ENCODE peak calls at places on chromosomes 2 and 18, in eight cellular contexts. E is upper lobe of left lung, P is tibial artery, Z is GM23248, A is body of pancreas, T is hepatocyte, S is K562, I is stomach. O is an unnamed sample.

GRCh38 chr18:31646332-31646822 is 38.0 kb downstream of the B4GALT6 start:
- DNase-seq in E (no peak), P (no peak), Z (no peak), A (no peak), T (no peak), S (no peak), I (no peak), O (no peak)

GRCh38 chr18:25349131-25349925 is 2.6 kb downstream of the ZNF521 start:
- DNase-seq in E (no peak), P (peak; percentile 45), Z (peak; percentile 72), A (no peak), T (peak; percentile 31), S (no peak), I (no peak), O (no peak)

GRCh38 chr2:176934869-176935415 is 277.7 kb upstream of the HNRNPA3 start:
- DNase-seq in E (no peak), P (no peak), Z (peak; percentile 9), A (no peak), T (peak; percentile 16), S (no peak), I (no peak), O (no peak)

GRCh38 chr2:141001750-141002149 is 1129.1 kb downstream of the LRP1B start:
- DNase-seq in E (no peak), P (no peak), Z (no peak), A (no peak), T (no peak), S (no peak), I (no peak), O (no peak)

GRCh38 chr2:46439582-46439981 is 39.8 kb upstream of the TMEM247 start:
- DNase-seq in E (no peak), P (no peak), Z (no peak), A (no peak), T (no peak), S (peak; percentile 50), I (no peak), O (no peak)

GRCh38 chr2:240988571-240989271 is 9.7 kb upstream of the SNED1 start:
- DNase-seq in E (peak; percentile 20), P (peak; percentile 17), Z (no peak), A (peak; percentile 6), T (no peak), S (no peak), I (peak; percentile 23), O (peak; percentile 45)

GRCh38 chr2:145906356-145906755 is 1386.4 kb upstream of the ZEB2 start:
- DNase-seq in E (no peak), P (no peak), Z (no peak), A (no peak), T (peak; percentile 8), S (no peak), I (no peak), O (peak; percentile 43)

GRCh38 chr18:41922171-41922570 is 32.9 kb upstream of the PIK3C3 start:
- DNase-seq in E (no peak), P (no peak), Z (no peak), A (no peak), T (no peak), S (no peak), I (no peak), O (no peak)

GRCh38 chr2:215681799-215682594 is 246.1 kb upstream of the FN1 start:
- DNase-seq in E (peak; percentile 25), P (no peak), Z (no peak), A (no peak), T (no peak), S (no peak), I (no peak), O (no peak)

GRCh38 chr18:59718108-59719057 is 21.2 kb upstream of the CCBE1 start:
- DNase-seq in E (no peak), P (no peak), Z (peak; percentile 89), A (no peak), T (no peak), S (no peak), I (no peak), O (peak; percentile 74)

GRCh38 chr18:12093520-12094257 is at the start of gene ANKRD62:
- DNase-seq in E (no peak), P (no peak), Z (no peak), A (no peak), T (no peak), S (peak; percentile 16), I (no peak), O (no peak)

GRCh38 chr2:45567974-45568789 is 42.9 kb downstream of the SRBD1 start:
- DNase-seq in E (no peak), P (no peak), Z (no peak), A (no peak), T (peak; percentile 16), S (peak; percentile 11), I (no peak), O (no peak)

GRCh38 chr2:109510136-109511028 is 103.4 kb downstream of the SEPTIN10 start:
- DNase-seq in E (peak; percentile 78), P (peak; percentile 87), Z (peak; percentile 76), A (peak; percentile 78), T (peak; percentile 84), S (peak; percentile 70), I (peak; percentile 84), O (no peak)

DNA sequence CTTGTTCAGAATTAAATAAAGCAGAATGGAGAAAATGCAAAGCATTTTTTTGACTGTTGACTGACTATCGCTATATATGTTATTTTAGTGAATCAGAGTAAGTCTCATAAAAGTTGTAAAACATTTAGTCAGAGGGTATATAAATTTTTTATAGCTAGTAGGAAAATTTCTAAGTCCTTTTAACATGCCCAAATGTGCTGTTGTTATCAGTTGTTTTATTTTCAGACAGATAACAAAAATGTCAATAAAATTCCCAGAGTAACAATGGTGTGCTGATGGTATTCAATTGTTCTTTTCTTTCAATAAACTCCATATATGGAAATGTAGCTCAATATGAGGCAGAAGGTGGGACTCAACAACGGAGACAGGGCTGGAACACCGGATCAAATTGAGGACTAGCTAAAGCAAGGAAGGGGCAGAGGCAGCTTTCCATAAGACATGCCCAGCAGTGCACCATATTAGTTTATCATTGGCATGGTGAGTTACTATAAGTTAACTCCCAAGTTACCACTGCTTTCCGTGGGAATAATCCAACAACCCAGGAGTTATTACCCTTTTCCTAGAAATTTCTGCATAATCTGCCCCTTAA is 26.6 kb downstream of the GULP1 start:
- DNase-seq in E (no peak), P (no peak), Z (no peak), A (no peak), T (no peak), S (no peak), I (no peak), O (no peak)
- H3K27ac ChIP-seq in E (no peak overlapping the region), P (no peak overlapping the region), Z (no peak overlapping the region), A (no peak overlapping the region), T (no peak overlapping the region), S (no peak overlapping the region), I (no peak overlapping the region), O (no peak overlapping the region)

DNA sequence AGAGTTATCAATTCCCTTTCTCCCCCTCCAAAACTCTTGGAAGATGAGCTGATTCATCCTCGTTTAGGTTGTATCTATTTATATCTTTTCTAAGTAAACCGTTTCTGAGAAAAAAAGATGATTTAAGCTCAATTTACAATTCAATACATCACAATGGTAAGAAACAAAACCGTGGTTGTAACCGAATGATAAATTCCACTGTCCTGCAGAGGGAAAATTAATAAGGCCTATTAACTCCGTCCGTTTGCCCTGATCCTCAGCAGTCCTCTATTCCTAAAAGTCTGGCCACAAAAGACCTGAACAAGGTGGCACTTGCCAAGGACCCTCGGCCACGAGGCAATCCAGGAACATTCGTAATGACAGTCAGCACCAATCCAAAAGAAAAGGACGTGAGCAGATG is 286.2 kb downstream of the TCF4 start:
- DNase-seq in E (no peak), P (no peak), Z (no peak), A (no peak), T (no peak), S (peak; percentile 14), I (no peak), O (no peak)
- H3K4me1 ChIP-seq in E (peaks cover 3% of the 10 kb centered on the region), P (no peaks in the 10 kb centered on the region), Z (peaks cover 46% of the 10 kb centered on the region), A (no peaks in the 10 kb centered on the region), T (peaks cover 3% of the 10 kb centered on the region), S (peaks cover 18% of the 10 kb centered on the region), I (no peaks in the 10 kb centered on the region), O (no peaks in the 10 kb centered on the region)

GRCh38 chr2:234916674-234917073 is 35.1 kb upstream of the SH3BP4 start:
- DNase-seq in E (no peak), P (no peak), Z (no peak), A (no peak), T (no peak), S (no peak), I (no peak), O (no peak)

GRCh38 chr2:234917245-234917975 is 34.4 kb upstream of the SH3BP4 start:
- DNase-seq in E (no peak), P (no peak), Z (peak; percentile 38), A (no peak), T (peak; percentile 18), S (no peak), I (no peak), O (no peak)

GRCh38 chr2:234912437-234912836 is 39.4 kb upstream of the SH3BP4 start:
- DNase-seq in E (no peak), P (no peak), Z (no peak), A (no peak), T (no peak), S (no peak), I (no peak), O (no peak)

GRCh38 chr2:234913208-234913626 is 38.6 kb upstream of the SH3BP4 start:
- DNase-seq in E (no peak), P (no peak), Z (no peak), A (no peak), T (peak; percentile 22), S (no peak), I (no peak), O (no peak)

DNA sequence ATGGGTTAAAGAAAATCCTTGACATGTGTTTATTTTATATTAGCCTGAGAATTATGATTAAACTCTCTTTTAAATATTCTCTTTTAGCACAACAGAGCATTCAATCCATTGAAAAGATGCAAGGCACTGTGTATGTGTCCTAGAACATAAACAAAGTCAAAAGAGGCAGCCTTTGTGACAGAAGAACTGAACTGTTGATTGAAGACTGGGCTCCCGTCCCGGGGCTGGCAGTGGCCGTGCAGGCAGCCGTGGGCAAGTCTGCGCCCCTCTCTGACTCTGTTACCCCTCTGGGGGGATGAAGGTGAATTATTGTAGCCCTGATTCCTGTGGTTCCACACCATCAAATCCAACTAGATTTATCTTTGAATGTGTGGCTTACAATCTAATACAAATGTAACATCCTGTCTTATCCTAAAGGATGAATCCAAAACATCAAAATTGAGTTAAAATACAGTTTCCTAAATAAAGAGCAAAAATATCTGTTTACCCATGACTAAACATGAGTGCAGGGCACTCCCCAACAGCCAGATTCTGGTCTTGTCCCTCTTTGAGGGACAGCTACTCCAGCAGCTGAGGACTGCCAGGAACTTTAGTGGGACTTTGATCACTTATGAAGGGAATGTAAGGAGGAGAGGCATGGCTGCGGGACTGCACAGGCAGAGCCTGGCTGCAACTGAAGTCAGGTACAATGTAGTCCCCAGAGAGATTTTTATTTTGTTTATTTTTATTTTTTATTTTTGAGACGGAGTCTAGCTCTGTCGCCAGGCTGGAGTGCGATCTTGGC is 37.3 kb upstream of the SH3BP4 start:
- DNase-seq in E (no peak), P (no peak), Z (no peak), A (no peak), T (no peak), S (no peak), I (no peak), O (no peak)
- H3K27ac ChIP-seq in E (no peak overlapping the region), P (no peak overlapping the region), Z (no peak overlapping the region), A (no peak overlapping the region), T (no peak overlapping the region), S (no peak overlapping the region), I (no peak overlapping the region), O (no peak overlapping the region)

DNA sequence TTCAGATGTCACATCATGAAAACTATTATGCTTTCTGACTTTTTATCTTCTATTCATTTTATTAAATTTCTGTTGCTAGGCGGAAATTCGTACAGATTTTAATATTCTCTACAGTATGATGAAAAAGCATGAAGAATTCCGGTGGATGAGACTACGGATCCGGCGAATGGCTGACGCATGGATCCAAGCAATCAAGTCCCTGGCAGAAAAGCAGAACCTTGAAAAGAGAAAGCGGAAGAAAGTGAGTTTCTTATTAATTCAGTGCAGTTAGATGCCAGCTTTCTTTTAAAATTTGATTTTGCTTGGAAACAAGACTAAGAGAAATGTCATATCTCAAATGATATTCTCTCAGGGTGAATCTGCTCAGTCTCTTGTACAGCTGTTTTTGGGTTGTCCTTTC is 84.3 kb downstream of the MGAT5 start:
- DNase-seq in E (no peak), P (peak; percentile 38), Z (no peak), A (no peak), T (no peak), S (no peak), I (no peak), O (no peak)
- H3K4me1 ChIP-seq in E (no peaks in the 10 kb centered on the region), P (peaks cover 4% of the 10 kb centered on the region), Z (no peaks in the 10 kb centered on the region), A (no peaks in the 10 kb centered on the region), T (no peaks in the 10 kb centered on the region), S (no peaks in the 10 kb centered on the region), I (no peaks in the 10 kb centered on the region), O (no peaks in the 10 kb centered on the region)

O was measured in RWPE2.